ENCODE peak calls at places on chromosomes 1 and 21, in eight cellular contexts. O, V, K, S, W, M, U and P are unnamed samples.
A peak's percentile ranks its signal among the peaks of the same experiment; 100 is the strongest.

GRCh38 chr1:116078699-116079223 is 32.4 kb upstream of the MAB21L3 start:
- DNase-seq in O (no peak), V (no peak), K (no peak), S (no peak), W (no peak), M (no peak), U (no peak), P (no peak)

GRCh38 chr1:21764615-21765423 is 18.1 kb downstream of the USP48 start:
- DNase-seq in O (no peak), V (no peak), K (no peak), S (no peak), W (no peak), M (peak; percentile 90), U (peak; percentile 1), P (no peak)

GRCh38 chr1:150507912-150508864 is at the start of gene ECM1:
- DNase-seq in O (peak; percentile 39), V (no peak), K (no peak), S (no peak), W (peak; percentile 19), M (peak; percentile 61), U (no peak), P (no peak)

GRCh38 chr1:30613188-30613587 is 110.2 kb downstream of the MATN1 start:
- DNase-seq in O (no peak), V (no peak), K (no peak), S (no peak), W (no peak), M (peak; percentile 28), U (no peak), P (no peak)

GRCh38 chr1:151535326-151536271 is 4.5 kb upstream of the TUFT1 start:
- DNase-seq in O (no peak), V (no peak), K (no peak), S (no peak), W (no peak), M (no peak), U (no peak), P (no peak)

GRCh38 chr1:78483903-78484302 is 6.9 kb upstream of the PTGFR start:
- DNase-seq in O (peak; percentile 17), V (no peak), K (no peak), S (no peak), W (no peak), M (no peak), U (no peak), P (no peak)

GRCh38 chr21:39628380-39628779 is 15.6 kb downstream of the B3GALT5 start:
- DNase-seq in O (no peak), V (no peak), K (no peak), S (no peak), W (no peak), M (no peak), U (no peak), P (no peak)

GRCh38 chr1:26175346-26175745 is 1.9 kb upstream of the CNKSR1 start:
- DNase-seq in O (no peak), V (no peak), K (no peak), S (no peak), W (no peak), M (no peak), U (no peak), P (no peak)

GRCh38 chr1:20366076-20366765 is 75.5 kb downstream of the VWA5B1 start:
- DNase-seq in O (no peak), V (no peak), K (no peak), S (no peak), W (no peak), M (no peak), U (no peak), P (no peak)

GRCh38 chr1:10074059-10074854 is 41.5 kb downstream of the UBE4B start:
- DNase-seq in O (no peak), V (peak; percentile 54), K (peak; percentile 27), S (no peak), W (peak; percentile 35), M (peak; percentile 96), U (no peak), P (peak; percentile 32)

GRCh38 chr1:206478746-206479145 is 8.5 kb downstream of the IKBKE start:
- DNase-seq in O (no peak), V (no peak), K (no peak), S (no peak), W (no peak), M (no peak), U (no peak), P (no peak)

GRCh38 chr1:28129150-28129549 is 40.7 kb upstream of the EYA3 start:
- DNase-seq in O (no peak), V (no peak), K (no peak), S (no peak), W (no peak), M (peak; percentile 84), U (no peak), P (no peak)

GRCh38 chr1:5648410-5649165 is 343.6 kb downstream of the NPHP4 start:
- DNase-seq in O (peak; percentile 13), V (no peak), K (no peak), S (no peak), W (no peak), M (no peak), U (no peak), P (no peak)

GRCh38 chr1:97461782-97462181 is 459.1 kb downstream of the DPYD start:
- DNase-seq in O (no peak), V (no peak), K (no peak), S (no peak), W (no peak), M (no peak), U (no peak), P (no peak)

GRCh38 chr1:214603819-214604252 is 841 bp downstream of the CENPF start:
- DNase-seq in O (no peak), V (no peak), K (no peak), S (no peak), W (no peak), M (no peak), U (no peak), P (no peak)

GRCh38 chr1:109272021-109272799 is 10.7 kb downstream of the PSRC1 start:
- DNase-seq in O (no peak), V (no peak), K (no peak), S (no peak), W (no peak), M (no peak), U (no peak), P (no peak)

GRCh38 chr1:56389813-56390539 is 189.4 kb downstream of the PLPP3 start:
- DNase-seq in O (no peak), V (no peak), K (no peak), S (no peak), W (no peak), M (no peak), U (peak; percentile 38), P (no peak)

GRCh38 chr21:31656199-31657095 is 3.0 kb upstream of the SOD1 start:
- DNase-seq in O (no peak), V (no peak), K (no peak), S (no peak), W (no peak), M (peak; percentile 59), U (no peak), P (no peak)

GRCh38 chr1:119827010-119827409 is 15.8 kb upstream of the REG4 start:
- DNase-seq in O (no peak), V (no peak), K (no peak), S (no peak), W (no peak), M (no peak), U (no peak), P (no peak)

GRCh38 chr1:172585348-172585747 is 52.4 kb downstream of the SUCO start:
- DNase-seq in O (no peak), V (no peak), K (no peak), S (no peak), W (no peak), M (peak; percentile 53), U (no peak), P (no peak)

GRCh38 chr1:115337633-115338456 is at the start of gene NGF:
- DNase-seq in O (peak; percentile 46), V (no peak), K (no peak), S (no peak), W (peak; percentile 15), M (no peak), U (peak; percentile 70), P (no peak)

GRCh38 chr1:18365099-18365705 is 115.5 kb upstream of the KLHDC7A start:
- DNase-seq in O (no peak), V (no peak), K (no peak), S (no peak), W (no peak), M (no peak), U (no peak), P (no peak)

GRCh38 chr1:176643536-176643935 is 180.6 kb downstream of the PAPPA2 start:
- DNase-seq in O (peak; percentile 16), V (no peak), K (no peak), S (no peak), W (no peak), M (peak; percentile 72), U (no peak), P (no peak)

GRCh38 chr21:36034211-36034913 is 26.0 kb downstream of the SETD4 start:
- DNase-seq in O (no peak), V (no peak), K (no peak), S (no peak), W (no peak), M (no peak), U (no peak), P (no peak)